ENCODE peak calls at places on chromosomes 1 and 21, in four cellular contexts. J is body of pancreas, Y is hepatocyte, W is GM12878. P is an unnamed sample.

GRCh38 chr1:232474821-232475220 is 155.1 kb downstream of the SIPA1L2 start:
- DNase-seq in W (no peak), Y (no peak), J (no peak), P (no peak)

GRCh38 chr1:51242546-51242945 is 6.5 kb downstream of the RNF11 start:
- DNase-seq in W (no peak), Y (no peak), J (no peak), P (peak)

GRCh38 chr21:45147473-45148315 is 73.3 kb downstream of the ADARB1 start:
- DNase-seq in W (no peak), J (no peak), Y (no peak), P (peak)

GRCh38 chr1:162371611-162372010 is 5.0 kb downstream of the SPATA46 start:
- DNase-seq in J (no peak), W (no peak), Y (no peak), P (peak)

GRCh38 chr1:224427346-224427745 is 7.3 kb downstream of the WDR26 start:
- DNase-seq in Y (no peak), W (no peak), J (no peak), P (no peak)

GRCh38 chr1:206782448-206782847 is 10.2 kb upstream of the IL10 start:
- DNase-seq in J (no peak), Y (no peak), W (no peak), P (no peak)

GRCh38 chr1:218585565-218586184 is 240.5 kb downstream of the TGFB2 start:
- DNase-seq in J (no peak), Y (peak), W (no peak), P (peak)

GRCh38 chr1:43421976-43422750 is 31.6 kb downstream of the HYI start:
- DNase-seq in J (no peak), Y (no peak), W (no peak), P (no peak)

GRCh38 chr21:45874716-45875415 is 106.7 kb upstream of the COL6A1 start:
- DNase-seq in Y (peak), J (no peak), W (no peak), P (peak)

GRCh38 chr1:25484533-25484932 is 53.8 kb downstream of the MACO1 start:
- DNase-seq in J (no peak), W (no peak), Y (no peak), P (no peak)
- H3K4me3 ChIP-seq in J (no peak), W (no peak), Y (no peak), P (no peak)

DNA sequence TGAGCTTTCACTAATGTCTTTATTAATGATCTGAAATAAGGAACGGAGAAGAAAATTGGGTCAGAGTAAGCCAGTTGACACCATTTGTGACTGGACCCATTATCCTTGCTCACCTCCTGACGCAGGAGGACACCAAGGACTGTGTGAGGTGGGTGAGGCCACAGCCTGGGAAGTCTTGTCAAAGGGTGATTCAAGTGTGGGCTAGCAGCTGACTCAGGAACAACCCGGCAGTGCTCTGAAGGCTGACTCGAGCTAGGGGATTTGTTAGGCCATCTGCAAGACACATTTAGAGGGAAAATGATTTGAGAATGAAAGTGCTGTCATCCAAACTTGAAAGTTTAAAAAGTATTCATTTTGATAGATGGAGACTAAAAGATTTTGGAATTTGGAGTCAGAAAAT is 21.2 kb downstream of the PRRX1 start:
- DNase-seq in Y (no peak), W (no peak), J (no peak), P (peak)
- TF ChIP-seq CTCF in Y (no peak), W (no peak), J (no peak), P (no peak)

GRCh38 chr21:36699026-36699545 is at the start of gene SIM2:
- DNase-seq in W (no peak), Y (no peak), J (no peak), P (peak)
- H3K4me3 ChIP-seq in W (no peak), Y (no peak), J (peak), P (peak)

GRCh38 chr1:150365945-150366344 is 2.0 kb downstream of the RPRD2 start:
- DNase-seq in Y (no peak), W (no peak), J (no peak), P (peak)

GRCh38 chr1:150366416-150367296 is 2.7 kb downstream of the RPRD2 start:
- DNase-seq in Y (no peak), J (no peak), W (no peak), P (peak)

GRCh38 chr1:150362721-150363425 is 1.1 kb upstream of the RPRD2 start:
- DNase-seq in J (peak), W (no peak), Y (no peak), P (no peak)

GRCh38 chr1:150364231-150365003 is 470 bp downstream of the RPRD2 start:
- DNase-seq in W (no peak), J (peak), Y (peak), P (peak)

GRCh38 chr1:150363426-150364230 is at the start of gene RPRD2:
- DNase-seq in J (peak), Y (peak), W (peak), P (peak)
- TF ChIP-seq CTCF in J (no peak), Y (no peak), W (no peak), P (no peak)